ENCODE peak calls at places on chromosomes 2 and 18, in seven cellular contexts. One of them, this sample, is unnamed.

GRCh38 chr2:151851761-151852160 is 23.5 kb upstream of the ARL5A start:
- DNase-seq in spleen: no peak
- DNase-seq in sigmoid colon: no peak
- DNase-seq in prostate gland: no peak
- DNase-seq in GM23338: no peak
- DNase-seq in transverse colon: no peak
- DNase-seq in suprapubic skin: no peak
- DNase-seq in this sample: no peak

GRCh38 chr18:78781601-78781960 is 198.0 kb upstream of the SALL3 start:
- DNase-seq in transverse colon: no peak
- DNase-seq in suprapubic skin: no peak
- DNase-seq in GM23338: no peak
- DNase-seq in prostate gland: no peak
- DNase-seq in sigmoid colon: peak
- DNase-seq in spleen: no peak
- DNase-seq in this sample: peak

GRCh38 chr2:46806526-46806925 is 109.1 kb downstream of the MCFD2 start:
- DNase-seq in suprapubic skin: no peak
- DNase-seq in prostate gland: no peak
- DNase-seq in transverse colon: no peak
- DNase-seq in spleen: no peak
- DNase-seq in sigmoid colon: no peak
- DNase-seq in GM23338: no peak
- DNase-seq in this sample: no peak

GRCh38 chr2:157940024-157940423 is 63.9 kb upstream of the ACVR1 start:
- DNase-seq in sigmoid colon: no peak
- DNase-seq in spleen: no peak
- DNase-seq in transverse colon: no peak
- DNase-seq in suprapubic skin: no peak
- DNase-seq in GM23338: no peak
- DNase-seq in prostate gland: no peak
- DNase-seq in this sample: no peak

GRCh38 chr18:6413554-6414117 is 1.1 kb downstream of the L3MBTL4 start:
- DNase-seq in prostate gland: no peak
- DNase-seq in suprapubic skin: no peak
- DNase-seq in sigmoid colon: no peak
- DNase-seq in GM23338: no peak
- DNase-seq in transverse colon: no peak
- DNase-seq in spleen: no peak
- DNase-seq in this sample: peak

GRCh38 chr2:68807821-68808266 is 63.4 kb downstream of the BMP10 start:
- DNase-seq in spleen: no peak
- DNase-seq in GM23338: no peak
- DNase-seq in suprapubic skin: peak
- DNase-seq in sigmoid colon: no peak
- DNase-seq in transverse colon: peak
- DNase-seq in prostate gland: peak
- DNase-seq in this sample: no peak

GRCh38 chr2:157473585-157473984 is 29.7 kb upstream of the CYTIP start:
- DNase-seq in sigmoid colon: no peak
- DNase-seq in prostate gland: no peak
- DNase-seq in GM23338: no peak
- DNase-seq in spleen: no peak
- DNase-seq in suprapubic skin: no peak
- DNase-seq in transverse colon: no peak
- DNase-seq in this sample: no peak

GRCh38 chr2:207046642-207047213 is 107.4 kb downstream of the CPO start:
- DNase-seq in suprapubic skin: no peak
- DNase-seq in GM23338: no peak
- DNase-seq in sigmoid colon: no peak
- DNase-seq in prostate gland: no peak
- DNase-seq in spleen: no peak
- DNase-seq in transverse colon: no peak
- DNase-seq in this sample: no peak

GRCh38 chr2:174585111-174585510 is 12.5 kb downstream of the WIPF1 start:
- DNase-seq in suprapubic skin: no peak
- DNase-seq in spleen: no peak
- DNase-seq in GM23338: no peak
- DNase-seq in transverse colon: no peak
- DNase-seq in prostate gland: peak
- DNase-seq in sigmoid colon: no peak
- DNase-seq in this sample: no peak

GRCh38 chr2:224169847-224170246 is 130.8 kb upstream of the SERPINE2 start:
- DNase-seq in transverse colon: no peak
- DNase-seq in GM23338: no peak
- DNase-seq in spleen: no peak
- DNase-seq in suprapubic skin: no peak
- DNase-seq in sigmoid colon: no peak
- DNase-seq in prostate gland: no peak
- DNase-seq in this sample: no peak

GRCh38 chr2:206202446-206202845 is 42.8 kb downstream of the EEF1B2 start:
- DNase-seq in spleen: no peak
- DNase-seq in prostate gland: no peak
- DNase-seq in GM23338: no peak
- DNase-seq in transverse colon: no peak
- DNase-seq in suprapubic skin: no peak
- DNase-seq in sigmoid colon: no peak
- DNase-seq in this sample: no peak

GRCh38 chr18:61948842-61949438 is 56.1 kb upstream of the RNF152 start:
- DNase-seq in spleen: no peak
- DNase-seq in transverse colon: no peak
- DNase-seq in sigmoid colon: no peak
- DNase-seq in suprapubic skin: no peak
- DNase-seq in GM23338: no peak
- DNase-seq in prostate gland: no peak
- DNase-seq in this sample: no peak

GRCh38 chr2:96870631-96871255 is 863 bp upstream of the SEMA4C start:
- DNase-seq in spleen: peak
- DNase-seq in sigmoid colon: peak
- DNase-seq in suprapubic skin: peak
- DNase-seq in GM23338: peak
- DNase-seq in transverse colon: peak
- DNase-seq in prostate gland: peak
- DNase-seq in this sample: peak

GRCh38 chr2:240329778-240330177 is 105.7 kb upstream of the GPC1 start:
- DNase-seq in transverse colon: no peak
- DNase-seq in prostate gland: no peak
- DNase-seq in suprapubic skin: no peak
- DNase-seq in spleen: no peak
- DNase-seq in GM23338: no peak
- DNase-seq in sigmoid colon: no peak
- DNase-seq in this sample: no peak

GRCh38 chr2:146927080-146927714 is 917.6 kb upstream of the ACVR2A start:
- DNase-seq in spleen: no peak
- DNase-seq in suprapubic skin: peak
- DNase-seq in prostate gland: peak
- DNase-seq in transverse colon: peak
- DNase-seq in sigmoid colon: peak
- DNase-seq in GM23338: peak
- DNase-seq in this sample: peak

GRCh38 chr2:168913495-168913894 is 12.4 kb downstream of the G6PC2 start:
- DNase-seq in spleen: no peak
- DNase-seq in sigmoid colon: no peak
- DNase-seq in transverse colon: no peak
- DNase-seq in GM23338: no peak
- DNase-seq in suprapubic skin: no peak
- DNase-seq in prostate gland: no peak
- DNase-seq in this sample: no peak

GRCh38 chr2:109256921-109257320 is 127.9 kb downstream of the SH3RF3 start:
- DNase-seq in transverse colon: peak
- DNase-seq in GM23338: no peak
- DNase-seq in spleen: peak
- DNase-seq in suprapubic skin: no peak
- DNase-seq in prostate gland: no peak
- DNase-seq in sigmoid colon: peak
- DNase-seq in this sample: no peak

GRCh38 chr18:12403601-12404506 is 3.9 kb upstream of the PRELID3A start:
- DNase-seq in transverse colon: no peak
- DNase-seq in spleen: peak
- DNase-seq in GM23338: no peak
- DNase-seq in sigmoid colon: no peak
- DNase-seq in suprapubic skin: no peak
- DNase-seq in prostate gland: no peak
- DNase-seq in this sample: no peak

GRCh38 chr2:236101311-236101950 is 66.8 kb downstream of the GBX2 start:
- DNase-seq in sigmoid colon: no peak
- DNase-seq in spleen: peak
- DNase-seq in transverse colon: no peak
- DNase-seq in GM23338: peak
- DNase-seq in suprapubic skin: no peak
- DNase-seq in prostate gland: no peak
- DNase-seq in this sample: no peak
- H3K27ac ChIP-seq in sigmoid colon: no peak
- H3K27ac ChIP-seq in spleen: no peak
- H3K27ac ChIP-seq in transverse colon: no peak
- H3K27ac ChIP-seq in GM23338: peak
- H3K27ac ChIP-seq in suprapubic skin: no peak
- H3K27ac ChIP-seq in prostate gland: no peak
- H3K27ac ChIP-seq in this sample: no peak

GRCh38 chr2:204353823-204354222 is 191.5 kb upstream of the PARD3B start:
- DNase-seq in suprapubic skin: no peak
- DNase-seq in sigmoid colon: no peak
- DNase-seq in spleen: no peak
- DNase-seq in transverse colon: no peak
- DNase-seq in GM23338: no peak
- DNase-seq in prostate gland: no peak
- DNase-seq in this sample: no peak

GRCh38 chr2:204357175-204357695 is 188.0 kb upstream of the PARD3B start:
- DNase-seq in prostate gland: no peak
- DNase-seq in spleen: no peak
- DNase-seq in GM23338: no peak
- DNase-seq in suprapubic skin: no peak
- DNase-seq in sigmoid colon: no peak
- DNase-seq in transverse colon: no peak
- DNase-seq in this sample: no peak

GRCh38 chr2:204356128-204356527 is 189.1 kb upstream of the PARD3B start:
- DNase-seq in transverse colon: no peak
- DNase-seq in prostate gland: no peak
- DNase-seq in sigmoid colon: no peak
- DNase-seq in GM23338: no peak
- DNase-seq in spleen: no peak
- DNase-seq in suprapubic skin: no peak
- DNase-seq in this sample: no peak

GRCh38 chr2:204355688-204356087 is 189.6 kb upstream of the PARD3B start:
- DNase-seq in suprapubic skin: no peak
- DNase-seq in spleen: no peak
- DNase-seq in prostate gland: no peak
- DNase-seq in transverse colon: no peak
- DNase-seq in sigmoid colon: no peak
- DNase-seq in GM23338: no peak
- DNase-seq in this sample: no peak

GRCh38 chr2:204354442-204354856 is 190.8 kb upstream of the PARD3B start:
- DNase-seq in sigmoid colon: no peak
- DNase-seq in GM23338: no peak
- DNase-seq in prostate gland: no peak
- DNase-seq in transverse colon: no peak
- DNase-seq in spleen: no peak
- DNase-seq in suprapubic skin: no peak
- DNase-seq in this sample: no peak
- TF ChIP-seq POLR2AphosphoS5 in sigmoid colon: no peak
- TF ChIP-seq POLR2AphosphoS5 in GM23338: no peak
- TF ChIP-seq POLR2AphosphoS5 in prostate gland: no peak
- TF ChIP-seq POLR2AphosphoS5 in transverse colon: no peak
- TF ChIP-seq POLR2AphosphoS5 in spleen: no peak
- TF ChIP-seq POLR2AphosphoS5 in suprapubic skin: no peak
- TF ChIP-seq POLR2AphosphoS5 in this sample: no peak

GRCh38 chr18:75289762-75290161 is 79.2 kb downstream of the TSHZ1 start:
- DNase-seq in transverse colon: no peak
- DNase-seq in sigmoid colon: no peak
- DNase-seq in prostate gland: no peak
- DNase-seq in spleen: no peak
- DNase-seq in GM23338: no peak
- DNase-seq in suprapubic skin: no peak
- DNase-seq in this sample: no peak

GRCh38 chr18:75285876-75286275 is 75.3 kb downstream of the TSHZ1 start:
- DNase-seq in spleen: no peak
- DNase-seq in GM23338: no peak
- DNase-seq in suprapubic skin: no peak
- DNase-seq in transverse colon: no peak
- DNase-seq in prostate gland: no peak
- DNase-seq in sigmoid colon: no peak
- DNase-seq in this sample: no peak

GRCh38 chr18:75284566-75284965 is 74.0 kb downstream of the TSHZ1 start:
- DNase-seq in GM23338: no peak
- DNase-seq in transverse colon: no peak
- DNase-seq in prostate gland: no peak
- DNase-seq in suprapubic skin: no peak
- DNase-seq in sigmoid colon: no peak
- DNase-seq in spleen: no peak
- DNase-seq in this sample: no peak

GRCh38 chr18:75287700-75288099 is 77.1 kb downstream of the TSHZ1 start:
- DNase-seq in sigmoid colon: no peak
- DNase-seq in transverse colon: no peak
- DNase-seq in suprapubic skin: no peak
- DNase-seq in prostate gland: no peak
- DNase-seq in GM23338: no peak
- DNase-seq in spleen: no peak
- DNase-seq in this sample: no peak

GRCh38 chr18:75287006-75287405 is 76.4 kb downstream of the TSHZ1 start:
- DNase-seq in transverse colon: no peak
- DNase-seq in suprapubic skin: no peak
- DNase-seq in spleen: no peak
- DNase-seq in GM23338: no peak
- DNase-seq in sigmoid colon: no peak
- DNase-seq in prostate gland: no peak
- DNase-seq in this sample: no peak
- H3K27ac ChIP-seq in transverse colon: no peak
- H3K27ac ChIP-seq in suprapubic skin: no peak
- H3K27ac ChIP-seq in spleen: no peak
- H3K27ac ChIP-seq in GM23338: no peak
- H3K27ac ChIP-seq in sigmoid colon: no peak
- H3K27ac ChIP-seq in prostate gland: no peak
- H3K27ac ChIP-seq in this sample: no peak

GRCh38 chr2:105749583-105750399 is 5.1 kb downstream of the NCK2 start:
- DNase-seq in prostate gland: no peak
- DNase-seq in GM23338: no peak
- DNase-seq in sigmoid colon: no peak
- DNase-seq in transverse colon: peak
- DNase-seq in spleen: no peak
- DNase-seq in suprapubic skin: no peak
- DNase-seq in this sample: no peak

GRCh38 chr2:105752691-105753090 is 8.0 kb downstream of the NCK2 start:
- DNase-seq in suprapubic skin: no peak
- DNase-seq in spleen: no peak
- DNase-seq in transverse colon: no peak
- DNase-seq in prostate gland: no peak
- DNase-seq in GM23338: no peak
- DNase-seq in sigmoid colon: no peak
- DNase-seq in this sample: no peak

GRCh38 chr2:105753380-105753779 is 8.7 kb downstream of the NCK2 start:
- DNase-seq in transverse colon: no peak
- DNase-seq in suprapubic skin: no peak
- DNase-seq in spleen: no peak
- DNase-seq in prostate gland: no peak
- DNase-seq in GM23338: no peak
- DNase-seq in sigmoid colon: no peak
- DNase-seq in this sample: no peak

GRCh38 chr2:105750735-105751134 is 6.0 kb downstream of the NCK2 start:
- DNase-seq in spleen: no peak
- DNase-seq in suprapubic skin: no peak
- DNase-seq in prostate gland: no peak
- DNase-seq in GM23338: no peak
- DNase-seq in sigmoid colon: no peak
- DNase-seq in transverse colon: no peak
- DNase-seq in this sample: no peak

GRCh38 chr2:105751272-105751671 is 6.6 kb downstream of the NCK2 start:
- DNase-seq in suprapubic skin: no peak
- DNase-seq in GM23338: no peak
- DNase-seq in transverse colon: no peak
- DNase-seq in sigmoid colon: no peak
- DNase-seq in spleen: no peak
- DNase-seq in prostate gland: no peak
- DNase-seq in this sample: no peak
- TF ChIP-seq POLR2AphosphoS5 in suprapubic skin: no peak
- TF ChIP-seq POLR2AphosphoS5 in GM23338: no peak
- TF ChIP-seq POLR2AphosphoS5 in transverse colon: no peak
- TF ChIP-seq POLR2AphosphoS5 in sigmoid colon: no peak
- TF ChIP-seq POLR2AphosphoS5 in spleen: no peak
- TF ChIP-seq POLR2AphosphoS5 in prostate gland: no peak
- TF ChIP-seq POLR2AphosphoS5 in this sample: no peak